ENCODE peak calls at places on chromosomes 7 and 10, in seven cellular contexts. U is fibroblast of lung, G is MM.1S, M is K562, H is HCT116, J is HepG2, T is IMR-90. N is an unnamed sample.

GRCh38 chr10:4541292-4541691 is 284.7 kb upstream of the AKR1E2 start:
- DNase-seq in J (no peak), U (peak; percentile 94), T (peak; percentile 90), M (no peak), H (peak; percentile 81), G (no peak), N (peak; percentile 80)

GRCh38 chr10:113523071-113523470 is 29.8 kb upstream of the HABP2 start:
- DNase-seq in M (no peak), J (no peak), T (no peak), G (no peak), H (no peak), U (no peak), N (no peak)

GRCh38 chr10:29394321-29394932 is 105.6 kb downstream of the LYZL1 start:
- DNase-seq in M (no peak), T (no peak), G (no peak), U (no peak), J (no peak), H (no peak), N (no peak)

GRCh38 chr10:118551535-118552100 is 43.8 kb downstream of the PRLHR start:
- DNase-seq in U (no peak), J (no peak), M (no peak), H (no peak), T (no peak), G (no peak), N (no peak)

GRCh38 chr10:43237631-43238446 is 29.0 kb downstream of the RASGEF1A start:
- DNase-seq in J (no peak), M (no peak), G (no peak), U (no peak), H (no peak), T (no peak), N (no peak)

GRCh38 chr10:42961156-42961589 is 115.7 kb upstream of the RET start:
- DNase-seq in H (no peak), G (no peak), T (no peak), U (no peak), M (no peak), J (no peak), N (no peak)

GRCh38 chr10:100879741-100880360 is 32.9 kb upstream of the SLF2 start:
- DNase-seq in J (peak; percentile 56), T (no peak), G (no peak), M (peak; percentile 27), H (no peak), U (no peak), N (peak; percentile 10)

GRCh38 chr10:121182219-121182618 is 331.1 kb downstream of the WDR11 start:
- DNase-seq in M (no peak), T (no peak), J (no peak), G (no peak), H (no peak), U (no peak), N (no peak)

GRCh38 chr7:12889391-12889790 is 202.0 kb downstream of the ARL4A start:
- DNase-seq in U (peak; percentile 64), M (no peak), G (no peak), J (no peak), T (peak; percentile 51), H (no peak), N (no peak)

GRCh38 chr10:112369495-112370423 is 4.2 kb upstream of the ACSL5 start:
- DNase-seq in G (peak; percentile 20), J (no peak), M (no peak), U (no peak), H (no peak), T (no peak), N (no peak)

GRCh38 chr7:158000160-158000559 is 587.5 kb downstream of the PTPRN2 start:
- DNase-seq in M (no peak), T (no peak), J (no peak), H (peak; percentile 28), G (no peak), U (no peak), N (no peak)

GRCh38 chr7:2687338-2687869 is 598 bp upstream of the AMZ1 start:
- DNase-seq in U (peak; percentile 73), H (no peak), T (peak; percentile 75), M (no peak), G (no peak), J (no peak), N (no peak)

GRCh38 chr7:824106-824505 is 8.2 kb upstream of the SUN1 start:
- DNase-seq in G (no peak), H (no peak), T (no peak), J (no peak), M (no peak), U (no peak), N (no peak)

GRCh38 chr7:4468320-4469102 is 213.6 kb upstream of the FOXK1 start:
- DNase-seq in T (no peak), U (no peak), M (no peak), G (no peak), H (no peak), J (no peak), N (no peak)

GRCh38 chr7:145692237-145692950 is 424.2 kb upstream of the CNTNAP2 start:
- DNase-seq in T (peak; percentile 1), H (no peak), J (no peak), U (no peak), G (no peak), M (no peak), N (peak; percentile 28)

GRCh38 chr7:16905300-16906044 is 23.7 kb upstream of the AGR3 start:
- DNase-seq in G (no peak), M (no peak), H (no peak), J (peak; percentile 52), U (peak; percentile 60), T (peak; percentile 77), N (no peak)

GRCh38 chr10:70266056-70266455 is 17.7 kb downstream of the NPFFR1 start:
- DNase-seq in U (no peak), J (no peak), H (no peak), M (no peak), T (no peak), G (no peak), N (no peak)

GRCh38 chr7:97013025-97013424 is 7.7 kb downstream of the DLX6 start:
- DNase-seq in G (no peak), H (no peak), T (no peak), U (no peak), J (no peak), M (no peak), N (no peak)

GRCh38 chr7:94064541-94065191 is 60.5 kb upstream of the BET1 start:
- DNase-seq in H (no peak), J (no peak), G (no peak), T (peak; percentile 54), U (peak; percentile 85), M (no peak), N (peak; percentile 17)

GRCh38 chr7:28126047-28127041 is 54.3 kb downstream of the JAZF1 start:
- DNase-seq in H (no peak), J (no peak), U (no peak), G (no peak), M (no peak), T (no peak), N (no peak)

GRCh38 chr10:124366343-124366742 is 52.4 kb downstream of the OAT start:
- DNase-seq in H (no peak), T (no peak), U (no peak), G (no peak), M (no peak), J (no peak), N (no peak)

GRCh38 chr7:5634107-5634950 is 147.1 kb downstream of the RNF216 start:
- DNase-seq in H (no peak), G (no peak), J (no peak), U (peak; percentile 85), M (no peak), T (peak; percentile 94), N (no peak)

GRCh38 chr7:87510430-87510875 is 35.0 kb upstream of the ABCB4 start:
- DNase-seq in H (no peak), M (no peak), G (no peak), J (no peak), U (no peak), T (no peak), N (no peak)

GRCh38 chr7:96300981-96301380 is 20.9 kb downstream of the SLC25A13 start:
- DNase-seq in U (peak; percentile 6), H (no peak), J (no peak), M (no peak), T (no peak), G (no peak), N (no peak)

GRCh38 chr7:122984021-122984420 is 11.5 kb downstream of the TAS2R16 start:
- DNase-seq in G (no peak), U (no peak), J (no peak), M (no peak), H (no peak), T (no peak), N (no peak)

GRCh38 chr10:44745920-44746319 is 165.2 kb upstream of the TMEM72 start:
- DNase-seq in H (no peak), M (no peak), J (peak; percentile 30), T (no peak), U (peak; percentile 40), G (no peak), N (no peak)
- H3K4me3 ChIP-seq in H (no peak overlapping the region), M (no peak overlapping the region), J (no peak overlapping the region), T (no peak overlapping the region), U (no peak overlapping the region), G (no peak overlapping the region), N (no peak overlapping the region)

GRCh38 chr10:1044146-1044545 is 4.8 kb downstream of the IDI1 start:
- DNase-seq in M (no peak), J (no peak), U (no peak), G (peak; percentile 20), T (no peak), H (no peak), N (no peak)

GRCh38 chr10:1047937-1048336 is 982 bp downstream of the IDI1 start:
- DNase-seq in G (peak; percentile 14), U (no peak), M (no peak), J (no peak), T (no peak), H (no peak), N (no peak)

GRCh38 chr10:1045415-1045814 is 3.5 kb downstream of the IDI1 start:
- DNase-seq in J (no peak), M (no peak), H (no peak), G (no peak), T (no peak), U (no peak), N (no peak)

GRCh38 chr10:1043532-1043995 is 5.4 kb downstream of the IDI1 start:
- DNase-seq in U (no peak), M (no peak), T (no peak), H (no peak), G (peak; percentile 80), J (no peak), N (no peak)

DNA sequence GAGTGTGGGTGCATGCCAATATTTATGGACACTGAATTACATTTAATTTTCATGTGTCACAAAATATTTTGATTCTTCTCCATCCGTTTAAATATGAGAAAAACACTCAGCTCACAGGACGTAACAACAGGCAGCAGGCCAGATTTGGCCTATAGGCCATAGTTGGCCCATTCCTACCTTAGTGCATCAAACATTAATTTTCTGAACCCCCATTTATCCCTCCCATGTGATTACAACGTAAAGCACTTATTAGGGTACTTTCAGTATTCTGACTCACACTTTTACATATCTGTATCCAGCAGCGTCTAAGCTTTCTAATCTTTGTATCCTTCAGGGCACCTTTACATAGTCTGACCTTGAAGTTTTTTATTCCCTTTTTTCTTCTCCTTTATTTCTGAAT is 4.0 kb downstream of the IDI1 start:
- DNase-seq in G (no peak), T (no peak), J (no peak), H (no peak), M (no peak), U (no peak), N (no peak)
- H4K20me1 ChIP-seq in G (no peaks in the 10 kb centered on the region), T (peaks cover 34% of the 10 kb centered on the region), J (peaks cover 52% of the 10 kb centered on the region), H (no peaks in the 10 kb centered on the region), M (peaks cover 35% of the 10 kb centered on the region), U (peaks cover 1% of the 10 kb centered on the region), N (peaks cover 10% of the 10 kb centered on the region)

GRCh38 chr10:96272256-96272985 is 1.1 kb upstream of the BLNK start:
- DNase-seq in T (no peak), M (no peak), G (no peak), U (no peak), H (no peak), J (no peak), N (no peak)
- H3K4me3 ChIP-seq in T (no peak overlapping the region), M (no peak overlapping the region), G (peak overlapping the region; percentile 74), U (no peak overlapping the region), H (no peak overlapping the region), J (no peak overlapping the region), N (no peak overlapping the region)

GRCh38 chr7:106423111-106423510 is 138.3 kb upstream of the NAMPT start:
- DNase-seq in U (no peak), T (no peak), J (no peak), H (no peak), M (no peak), G (no peak), N (no peak)
- H4K20me1 ChIP-seq in U (no peaks in the 10 kb centered on the region), T (peaks cover 4% of the 10 kb centered on the region), J (no peaks in the 10 kb centered on the region), H (no peaks in the 10 kb centered on the region), M (no peaks in the 10 kb centered on the region), G (no peaks in the 10 kb centered on the region), N (no peaks in the 10 kb centered on the region)

N was measured in PC-9.